ENCODE peak calls at places on chromosome 19, in nine cellular contexts. One of them, this sample, is unnamed.

GRCh38 chr19:33402421-33403220 is 29.1 kb downstream of the CEBPG start:
- DNase-seq in HAP-1: no peak
- DNase-seq in CD8-positive, alpha-beta memory T cell: no peak
- DNase-seq in uterus: no peak
- DNase-seq in lung: no peak
- DNase-seq in A549: peak; percentile 36
- DNase-seq in GM23338: no peak
- DNase-seq in effector memory CD4-positive, alpha-beta T cell: no peak
- DNase-seq in Peyer's patch: no peak
- DNase-seq in this sample: no peak

GRCh38 chr19:30696514-30696913 is 324.3 kb downstream of the ZNF536 start:
- DNase-seq in effector memory CD4-positive, alpha-beta T cell: no peak
- DNase-seq in Peyer's patch: no peak
- DNase-seq in lung: no peak
- DNase-seq in GM23338: peak; percentile 85
- DNase-seq in A549: peak; percentile 78
- DNase-seq in uterus: no peak
- DNase-seq in CD8-positive, alpha-beta memory T cell: no peak
- DNase-seq in HAP-1: peak; percentile 72
- DNase-seq in this sample: no peak

GRCh38 chr19:51521357-51521756 is 10.1 kb downstream of the SIGLEC6 start:
- DNase-seq in HAP-1: no peak
- DNase-seq in lung: no peak
- DNase-seq in A549: no peak
- DNase-seq in CD8-positive, alpha-beta memory T cell: no peak
- DNase-seq in GM23338: no peak
- DNase-seq in effector memory CD4-positive, alpha-beta T cell: no peak
- DNase-seq in Peyer's patch: no peak
- DNase-seq in uterus: no peak
- DNase-seq in this sample: no peak

GRCh38 chr19:55383279-55383788 is 758 bp downstream of the TMEM238 start:
- DNase-seq in CD8-positive, alpha-beta memory T cell: no peak
- DNase-seq in HAP-1: peak; percentile 51
- DNase-seq in lung: no peak
- DNase-seq in Peyer's patch: no peak
- DNase-seq in uterus: no peak
- DNase-seq in GM23338: peak; percentile 62
- DNase-seq in A549: no peak
- DNase-seq in effector memory CD4-positive, alpha-beta T cell: no peak
- DNase-seq in this sample: no peak

GRCh38 chr19:46602392-46603194 is 1.5 kb downstream of the CALM3 start:
- DNase-seq in uterus: no peak
- DNase-seq in HAP-1: peak; percentile 29
- DNase-seq in lung: no peak
- DNase-seq in effector memory CD4-positive, alpha-beta T cell: no peak
- DNase-seq in Peyer's patch: peak; percentile 16
- DNase-seq in GM23338: peak; percentile 28
- DNase-seq in A549: no peak
- DNase-seq in CD8-positive, alpha-beta memory T cell: peak; percentile 26
- DNase-seq in this sample: no peak

GRCh38 chr19:35879770-35880317 is 11.5 kb downstream of the APLP1 start:
- DNase-seq in A549: peak; percentile 93
- DNase-seq in effector memory CD4-positive, alpha-beta T cell: peak; percentile 48
- DNase-seq in lung: peak; percentile 89
- DNase-seq in uterus: peak; percentile 70
- DNase-seq in GM23338: peak; percentile 99
- DNase-seq in HAP-1: peak; percentile 98
- DNase-seq in Peyer's patch: peak; percentile 56
- DNase-seq in CD8-positive, alpha-beta memory T cell: peak; percentile 73
- DNase-seq in this sample: peak; percentile 72

GRCh38 chr19:23254141-23254910 is 4.1 kb upstream of the ZNF724 start:
- DNase-seq in HAP-1: peak; percentile 51
- DNase-seq in effector memory CD4-positive, alpha-beta T cell: no peak
- DNase-seq in A549: no peak
- DNase-seq in Peyer's patch: no peak
- DNase-seq in uterus: no peak
- DNase-seq in CD8-positive, alpha-beta memory T cell: no peak
- DNase-seq in lung: no peak
- DNase-seq in GM23338: no peak
- DNase-seq in this sample: no peak

GRCh38 chr19:53076984-53077383 is 26.2 kb downstream of the ZNF160 start:
- DNase-seq in effector memory CD4-positive, alpha-beta T cell: no peak
- DNase-seq in GM23338: peak; percentile 97
- DNase-seq in uterus: peak; percentile 26
- DNase-seq in CD8-positive, alpha-beta memory T cell: no peak
- DNase-seq in HAP-1: peak; percentile 21
- DNase-seq in A549: peak; percentile 28
- DNase-seq in Peyer's patch: no peak
- DNase-seq in lung: no peak
- DNase-seq in this sample: peak; percentile 72

GRCh38 chr19:36060430-36060829 is 5.7 kb downstream of the WDR62 start:
- DNase-seq in Peyer's patch: no peak
- DNase-seq in CD8-positive, alpha-beta memory T cell: no peak
- DNase-seq in effector memory CD4-positive, alpha-beta T cell: no peak
- DNase-seq in HAP-1: peak; percentile 45
- DNase-seq in uterus: peak; percentile 35
- DNase-seq in GM23338: peak; percentile 69
- DNase-seq in A549: peak; percentile 68
- DNase-seq in lung: no peak
- DNase-seq in this sample: peak; percentile 69

GRCh38 chr19:45124021-45124420 is 31.0 kb downstream of the PPP1R37 start:
- DNase-seq in CD8-positive, alpha-beta memory T cell: no peak
- DNase-seq in lung: no peak
- DNase-seq in effector memory CD4-positive, alpha-beta T cell: no peak
- DNase-seq in Peyer's patch: no peak
- DNase-seq in GM23338: no peak
- DNase-seq in A549: no peak
- DNase-seq in HAP-1: no peak
- DNase-seq in uterus: no peak
- DNase-seq in this sample: no peak

GRCh38 chr19:46288896-46289588 is 7.8 kb upstream of the HIF3A start:
- DNase-seq in HAP-1: no peak
- DNase-seq in CD8-positive, alpha-beta memory T cell: no peak
- DNase-seq in uterus: peak; percentile 44
- DNase-seq in GM23338: no peak
- DNase-seq in Peyer's patch: no peak
- DNase-seq in lung: peak; percentile 32
- DNase-seq in effector memory CD4-positive, alpha-beta T cell: no peak
- DNase-seq in A549: peak; percentile 73
- DNase-seq in this sample: peak; percentile 95

GRCh38 chr19:48735031-48735615 is 5.3 kb downstream of the RASIP1 start:
- DNase-seq in GM23338: peak; percentile 98
- DNase-seq in uterus: no peak
- DNase-seq in HAP-1: peak; percentile 29
- DNase-seq in lung: no peak
- DNase-seq in A549: peak; percentile 85
- DNase-seq in effector memory CD4-positive, alpha-beta T cell: no peak
- DNase-seq in CD8-positive, alpha-beta memory T cell: no peak
- DNase-seq in Peyer's patch: no peak
- DNase-seq in this sample: no peak

GRCh38 chr19:46890423-46891170 is 29.8 kb downstream of the ARHGAP35 start:
- DNase-seq in lung: no peak
- DNase-seq in uterus: no peak
- DNase-seq in CD8-positive, alpha-beta memory T cell: no peak
- DNase-seq in Peyer's patch: no peak
- DNase-seq in effector memory CD4-positive, alpha-beta T cell: no peak
- DNase-seq in GM23338: no peak
- DNase-seq in A549: peak; percentile 87
- DNase-seq in HAP-1: no peak
- DNase-seq in this sample: no peak

GRCh38 chr19:48815870-48816501 is 5.2 kb upstream of the BCAT2 start:
- DNase-seq in A549: peak; percentile 81
- DNase-seq in CD8-positive, alpha-beta memory T cell: no peak
- DNase-seq in lung: no peak
- DNase-seq in uterus: no peak
- DNase-seq in effector memory CD4-positive, alpha-beta T cell: no peak
- DNase-seq in HAP-1: no peak
- DNase-seq in GM23338: peak; percentile 63
- DNase-seq in Peyer's patch: no peak
- DNase-seq in this sample: no peak

GRCh38 chr19:42370068-42370520 is 20.0 kb downstream of the CNFN start:
- DNase-seq in uterus: no peak
- DNase-seq in A549: no peak
- DNase-seq in HAP-1: no peak
- DNase-seq in GM23338: peak; percentile 88
- DNase-seq in lung: no peak
- DNase-seq in effector memory CD4-positive, alpha-beta T cell: no peak
- DNase-seq in Peyer's patch: no peak
- DNase-seq in CD8-positive, alpha-beta memory T cell: no peak
- DNase-seq in this sample: no peak

GRCh38 chr19:36041831-36042230 is 9.2 kb upstream of the CLIP3 start:
- DNase-seq in effector memory CD4-positive, alpha-beta T cell: no peak
- DNase-seq in CD8-positive, alpha-beta memory T cell: no peak
- DNase-seq in uterus: peak; percentile 63
- DNase-seq in A549: peak; percentile 72
- DNase-seq in lung: no peak
- DNase-seq in Peyer's patch: no peak
- DNase-seq in GM23338: peak; percentile 57
- DNase-seq in HAP-1: peak; percentile 36
- DNase-seq in this sample: peak; percentile 10

GRCh38 chr19:33819875-33820781 is 23.5 kb downstream of the KCTD15 start:
- DNase-seq in effector memory CD4-positive, alpha-beta T cell: peak; percentile 41
- DNase-seq in A549: peak; percentile 76
- DNase-seq in uterus: peak; percentile 71
- DNase-seq in HAP-1: peak; percentile 90
- DNase-seq in Peyer's patch: peak; percentile 69
- DNase-seq in CD8-positive, alpha-beta memory T cell: peak; percentile 16
- DNase-seq in GM23338: peak; percentile 84
- DNase-seq in lung: peak; percentile 87
- DNase-seq in this sample: peak; percentile 55

DNA sequence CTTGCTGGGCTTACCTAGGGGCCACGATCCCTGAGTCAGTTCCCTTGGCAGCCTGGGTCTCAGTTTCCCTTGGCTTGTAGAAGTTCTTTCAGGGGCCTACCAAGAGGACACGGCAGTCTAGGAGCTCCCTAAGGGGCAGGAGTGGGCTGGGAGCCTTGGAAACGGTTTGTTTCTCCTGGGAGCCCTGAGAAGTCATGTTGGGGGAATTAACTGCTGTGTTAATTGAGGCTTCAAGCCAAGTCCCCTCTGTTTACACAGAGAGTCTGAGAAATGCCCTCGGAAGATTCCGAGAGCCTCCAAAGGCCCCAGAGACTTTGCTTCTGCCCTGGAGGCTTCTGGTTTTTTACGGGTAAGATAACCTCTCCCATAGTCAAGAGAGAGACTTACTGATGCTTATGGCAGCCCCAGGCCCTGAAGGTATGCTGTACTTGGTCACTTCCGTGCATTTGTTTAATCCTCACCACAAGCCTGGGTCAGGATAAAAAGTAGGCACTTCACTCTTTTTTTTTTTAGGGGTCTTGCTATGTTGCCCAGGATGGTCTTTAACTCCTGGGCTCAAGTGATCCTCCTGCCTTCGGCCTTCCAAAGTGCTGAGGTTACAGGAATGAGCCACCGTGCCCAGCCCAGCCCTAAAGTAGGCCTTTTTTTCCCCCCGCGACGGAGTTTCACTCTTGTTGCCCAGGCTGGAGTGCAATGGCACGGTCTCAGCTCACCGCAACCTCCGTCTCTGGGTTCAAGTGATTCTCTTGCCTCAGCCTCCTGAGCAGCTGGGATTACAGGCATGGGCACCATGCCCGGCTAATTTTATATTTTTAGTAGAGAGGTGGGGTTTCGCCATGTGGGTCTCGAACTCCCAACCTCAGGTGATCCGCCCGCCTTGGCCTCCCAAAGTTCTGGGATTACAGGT is 15.1 kb downstream of the IER2 start:
- DNase-seq in Peyer's patch: no peak
- DNase-seq in CD8-positive, alpha-beta memory T cell: no peak
- DNase-seq in A549: peak; percentile 24
- DNase-seq in HAP-1: peak; percentile 29
- DNase-seq in uterus: no peak
- DNase-seq in GM23338: peak; percentile 47
- DNase-seq in effector memory CD4-positive, alpha-beta T cell: no peak
- DNase-seq in lung: no peak
- DNase-seq in this sample: peak; percentile 55
- H3K4me1 ChIP-seq in Peyer's patch: peaks cover 67% of the 10 kb centered on the region
- H3K4me1 ChIP-seq in CD8-positive, alpha-beta memory T cell: peaks cover 95% of the 10 kb centered on the region
- H3K4me1 ChIP-seq in A549: peaks cover 81% of the 10 kb centered on the region
- H3K4me1 ChIP-seq in HAP-1: peaks cover 50% of the 10 kb centered on the region
- H3K4me1 ChIP-seq in uterus: peaks cover 5% of the 10 kb centered on the region
- H3K4me1 ChIP-seq in GM23338: peaks cover 69% of the 10 kb centered on the region
- H3K4me1 ChIP-seq in effector memory CD4-positive, alpha-beta T cell: peaks cover 75% of the 10 kb centered on the region
- H3K4me1 ChIP-seq in lung: peaks cover 21% of the 10 kb centered on the region
- H3K4me1 ChIP-seq in this sample: peaks cover 50% of the 10 kb centered on the region

DNA sequence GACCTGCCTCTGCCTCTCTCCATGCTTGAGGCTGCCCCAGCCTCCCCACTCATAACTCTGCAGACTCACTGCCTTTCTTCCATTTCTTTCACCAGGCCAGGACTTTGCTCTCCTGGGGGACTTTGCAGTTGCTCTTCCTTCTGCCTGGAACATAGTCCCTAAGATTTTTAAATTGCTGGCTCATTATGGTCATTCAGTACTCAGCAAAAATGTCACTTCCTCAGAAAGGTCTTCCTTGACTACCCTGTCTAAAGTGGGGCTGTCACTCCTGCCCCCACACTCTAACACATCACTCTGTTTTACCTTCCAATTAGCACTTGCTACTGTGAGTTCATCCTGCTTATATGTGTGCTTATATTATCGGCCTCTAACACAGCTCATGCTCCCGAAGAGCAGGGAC is 618.2 kb downstream of the UQCRFS1 start:
- DNase-seq in lung: no peak
- DNase-seq in CD8-positive, alpha-beta memory T cell: no peak
- DNase-seq in uterus: no peak
- DNase-seq in effector memory CD4-positive, alpha-beta T cell: no peak
- DNase-seq in A549: no peak
- DNase-seq in Peyer's patch: no peak
- DNase-seq in GM23338: no peak
- DNase-seq in HAP-1: no peak
- DNase-seq in this sample: no peak
- H3K4me1 ChIP-seq in lung: no peaks in the 10 kb centered on the region
- H3K4me1 ChIP-seq in CD8-positive, alpha-beta memory T cell: no peaks in the 10 kb centered on the region
- H3K4me1 ChIP-seq in uterus: no peaks in the 10 kb centered on the region
- H3K4me1 ChIP-seq in effector memory CD4-positive, alpha-beta T cell: no peaks in the 10 kb centered on the region
- H3K4me1 ChIP-seq in A549: no peaks in the 10 kb centered on the region
- H3K4me1 ChIP-seq in Peyer's patch: no peaks in the 10 kb centered on the region
- H3K4me1 ChIP-seq in GM23338: no peaks in the 10 kb centered on the region
- H3K4me1 ChIP-seq in HAP-1: no peaks in the 10 kb centered on the region
- H3K4me1 ChIP-seq in this sample: no peaks in the 10 kb centered on the region

DNA sequence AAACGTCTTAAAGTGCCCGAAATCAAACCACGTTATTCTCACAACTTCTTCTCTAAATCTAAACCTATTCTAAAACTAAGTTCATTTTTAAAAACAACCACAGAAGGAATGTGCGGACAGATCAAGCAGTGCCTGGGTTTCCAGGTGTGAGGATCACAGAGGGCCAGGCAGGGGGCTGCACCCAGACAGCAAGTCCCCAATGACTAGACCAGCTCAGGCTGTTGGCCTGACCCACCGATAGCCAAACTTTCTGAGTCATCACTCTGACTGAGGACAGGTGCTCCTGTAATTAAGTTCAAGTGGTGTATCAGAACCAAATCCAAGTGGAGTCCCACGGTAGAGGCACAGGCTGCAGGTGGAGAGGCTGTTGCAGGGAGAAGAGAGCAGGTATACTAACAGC is 37.6 kb upstream of the EPHX3 start:
- DNase-seq in CD8-positive, alpha-beta memory T cell: no peak
- DNase-seq in effector memory CD4-positive, alpha-beta T cell: no peak
- DNase-seq in HAP-1: no peak
- DNase-seq in GM23338: no peak
- DNase-seq in lung: no peak
- DNase-seq in uterus: no peak
- DNase-seq in A549: no peak
- DNase-seq in Peyer's patch: no peak
- DNase-seq in this sample: no peak
- H3K4me1 ChIP-seq in CD8-positive, alpha-beta memory T cell: peaks cover 12% of the 10 kb centered on the region
- H3K4me1 ChIP-seq in effector memory CD4-positive, alpha-beta T cell: peaks cover 2% of the 10 kb centered on the region
- H3K4me1 ChIP-seq in HAP-1: no peaks in the 10 kb centered on the region
- H3K4me1 ChIP-seq in GM23338: no peaks in the 10 kb centered on the region
- H3K4me1 ChIP-seq in lung: peaks cover 39% of the 10 kb centered on the region
- H3K4me1 ChIP-seq in uterus: peaks cover 11% of the 10 kb centered on the region
- H3K4me1 ChIP-seq in A549: peaks cover 19% of the 10 kb centered on the region
- H3K4me1 ChIP-seq in Peyer's patch: peaks cover 36% of the 10 kb centered on the region
- H3K4me1 ChIP-seq in this sample: peaks cover 11% of the 10 kb centered on the region

GRCh38 chr19:11580665-11581418 is 3.4 kb upstream of the ACP5 start:
- DNase-seq in Peyer's patch: no peak
- DNase-seq in CD8-positive, alpha-beta memory T cell: no peak
- DNase-seq in lung: no peak
- DNase-seq in effector memory CD4-positive, alpha-beta T cell: no peak
- DNase-seq in uterus: no peak
- DNase-seq in GM23338: no peak
- DNase-seq in A549: no peak
- DNase-seq in HAP-1: no peak
- DNase-seq in this sample: peak; percentile 79
- H3K4me1 ChIP-seq in Peyer's patch: peaks cover 15% of the 10 kb centered on the region
- H3K4me1 ChIP-seq in CD8-positive, alpha-beta memory T cell: peaks cover 47% of the 10 kb centered on the region
- H3K4me1 ChIP-seq in lung: peaks cover 11% of the 10 kb centered on the region
- H3K4me1 ChIP-seq in effector memory CD4-positive, alpha-beta T cell: peaks cover 20% of the 10 kb centered on the region
- H3K4me1 ChIP-seq in uterus: no peaks in the 10 kb centered on the region
- H3K4me1 ChIP-seq in GM23338: no peaks in the 10 kb centered on the region
- H3K4me1 ChIP-seq in A549: no peaks in the 10 kb centered on the region
- H3K4me1 ChIP-seq in HAP-1: no peaks in the 10 kb centered on the region
- H3K4me1 ChIP-seq in this sample: no peaks in the 10 kb centered on the region

This sample was measured in endothelial cell of umbilical vein.